ENCODE peak calls at places on chromosomes 2 and 18, in six cellular contexts. E, P, F, A, Q and H are unnamed samples.

GRCh38 chr18:36525913-36526312 is 228.4 kb downstream of the FHOD3 start:
- DNase-seq in E (no peak), P (no peak), F (no peak), A (no peak), Q (no peak), H (no peak)

GRCh38 chr2:1707771-1708351 is 36.5 kb downstream of the PXDN start:
- DNase-seq in E (no peak), P (no peak), F (no peak), A (peak; percentile 89), Q (no peak), H (no peak)

GRCh38 chr2:73324126-73324525 is 30.8 kb upstream of the EGR4 start:
- DNase-seq in E (no peak), P (no peak), F (no peak), A (no peak), Q (no peak), H (no peak)

GRCh38 chr2:208511016-208511415 is 104.4 kb downstream of the PTH2R start:
- DNase-seq in E (no peak), P (no peak), F (no peak), A (no peak), Q (no peak), H (no peak)

GRCh38 chr18:10188971-10189810 is 265.2 kb upstream of the APCDD1 start:
- DNase-seq in E (no peak), P (no peak), F (no peak), A (no peak), Q (no peak), H (no peak)

GRCh38 chr2:206477296-206477695 is 34.0 kb downstream of the ADAM23 start:
- DNase-seq in E (no peak), P (no peak), F (no peak), A (no peak), Q (no peak), H (no peak)

GRCh38 chr2:238290079-238290478 is 1.7 kb upstream of the PER2 start:
- DNase-seq in E (peak; percentile 56), P (peak; percentile 25), F (no peak), A (no peak), Q (peak; percentile 89), H (peak; percentile 69)

GRCh38 chr2:103805746-103806145 is 1043.9 kb downstream of the TMEM182 start:
- DNase-seq in E (no peak), P (no peak), F (no peak), A (no peak), Q (no peak), H (no peak)

GRCh38 chr18:58416704-58417683 is 211.9 kb downstream of the ALPK2 start:
- DNase-seq in E (no peak), P (no peak), F (no peak), A (no peak), Q (no peak), H (peak; percentile 31)

GRCh38 chr18:60413944-60414547 is 41.5 kb upstream of the MC4R start:
- DNase-seq in E (no peak), P (no peak), F (no peak), A (peak; percentile 14), Q (no peak), H (no peak)

GRCh38 chr2:51212374-51212773 is 180.4 kb upstream of the NRXN1 start:
- DNase-seq in E (no peak), P (no peak), F (no peak), A (no peak), Q (no peak), H (no peak)

GRCh38 chr2:234555616-234556249 is 58.9 kb upstream of the ARL4C start:
- DNase-seq in E (no peak), P (no peak), F (peak; percentile 39), A (no peak), Q (no peak), H (no peak)

GRCh38 chr2:234495801-234496441 is 960 bp downstream of the ARL4C start:
- DNase-seq in E (no peak), P (no peak), F (peak; percentile 80), A (no peak), Q (peak; percentile 81), H (peak; percentile 8)

GRCh38 chr18:41972067-41973000 is 17.3 kb downstream of the PIK3C3 start:
- DNase-seq in E (no peak), P (no peak), F (no peak), A (no peak), Q (no peak), H (no peak)

GRCh38 chr2:119546446-119546765 is 2.2 kb downstream of the CFAP221 start:
- DNase-seq in E (no peak), P (no peak), F (no peak), A (no peak), Q (no peak), H (no peak)

GRCh38 chr2:1477196-1478040 is 64.2 kb downstream of the TPO start:
- DNase-seq in E (no peak), P (no peak), F (peak; percentile 61), A (no peak), Q (peak; percentile 64), H (no peak)

GRCh38 chr2:219525533-219526232 is 11.4 kb downstream of the ASIC4 start:
- DNase-seq in E (no peak), P (no peak), F (no peak), A (no peak), Q (no peak), H (no peak)

GRCh38 chr2:227163998-227164744 is at the start of the genes COL4A3 and COL4A4:
- DNase-seq in E (no peak), P (no peak), F (peak; percentile 89), A (peak; percentile 28), Q (no peak), H (peak; percentile 84)

GRCh38 chr2:99602475-99602874 is 112.7 kb upstream of the REV1 start:
- DNase-seq in E (no peak), P (no peak), F (no peak), A (no peak), Q (no peak), H (no peak)

GRCh38 chr2:55885944-55886281 is 37.7 kb downstream of the EFEMP1 start:
- DNase-seq in E (no peak), P (no peak), F (no peak), A (no peak), Q (no peak), H (no peak)
- H3K27ac ChIP-seq in E (no peak overlapping the region), P (peak overlapping the region; percentile 30), F (peak overlapping the region; percentile 61), A (peak overlapping the region; percentile 55), Q (peak overlapping the region; percentile 0), H (peak overlapping the region; percentile 53)

GRCh38 chr18:13292736-13293135 is 74.2 kb downstream of the LDLRAD4 start:
- DNase-seq in E (no peak), P (no peak), F (no peak), A (no peak), Q (no peak), H (no peak)

GRCh38 chr18:13296868-13297574 is 78.5 kb downstream of the LDLRAD4 start:
- DNase-seq in E (no peak), P (no peak), F (no peak), A (no peak), Q (no peak), H (no peak)

GRCh38 chr18:13291745-13292447 is 73.3 kb downstream of the LDLRAD4 start:
- DNase-seq in E (no peak), P (no peak), F (no peak), A (no peak), Q (no peak), H (no peak)

GRCh38 chr18:13295894-13296293 is 77.3 kb downstream of the LDLRAD4 start:
- DNase-seq in E (no peak), P (no peak), F (no peak), A (no peak), Q (no peak), H (no peak)

DNA sequence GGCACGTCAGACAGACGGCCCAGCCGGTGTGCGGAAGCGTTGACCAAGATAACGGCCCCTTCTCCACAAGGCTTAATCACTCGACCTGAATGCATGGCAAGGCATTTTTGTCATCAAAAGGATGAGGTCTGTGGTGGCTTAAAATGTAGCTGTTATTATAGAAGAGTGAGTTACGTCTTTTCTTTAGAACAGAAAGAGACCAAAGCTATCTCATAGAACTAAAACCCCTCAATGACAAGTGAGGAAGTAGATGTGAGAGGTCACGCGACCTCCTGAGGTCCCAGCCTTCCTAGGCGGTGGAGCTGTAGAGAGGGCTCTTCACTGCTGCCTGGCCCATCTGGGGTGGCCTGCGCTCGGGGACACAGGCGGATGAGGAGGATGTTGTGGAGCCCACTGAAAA is 75.7 kb downstream of the LDLRAD4 start:
- DNase-seq in E (no peak), P (no peak), F (no peak), A (no peak), Q (no peak), H (no peak)
- H3K4me1 ChIP-seq in E (peaks cover 7% of the 10 kb centered on the region), P (peaks cover 5% of the 10 kb centered on the region), F (no peaks in the 10 kb centered on the region), A (no peaks in the 10 kb centered on the region), Q (no peaks in the 10 kb centered on the region), H (no peaks in the 10 kb centered on the region)

GRCh38 chr18:77049938-77050337 is 82.6 kb downstream of the MBP start:
- DNase-seq in E (no peak), P (no peak), F (no peak), A (no peak), Q (no peak), H (no peak)

GRCh38 chr18:77046994-77047393 is 85.6 kb downstream of the MBP start:
- DNase-seq in E (no peak), P (no peak), F (no peak), A (no peak), Q (no peak), H (no peak)

GRCh38 chr18:77045682-77046081 is 86.9 kb downstream of the MBP start:
- DNase-seq in E (no peak), P (no peak), F (no peak), A (no peak), Q (no peak), H (no peak)

GRCh38 chr18:77046409-77046808 is 86.2 kb downstream of the MBP start:
- DNase-seq in E (no peak), P (no peak), F (no peak), A (no peak), Q (no peak), H (no peak)

GRCh38 chr18:77047803-77048419 is 84.7 kb downstream of the MBP start:
- DNase-seq in E (no peak), P (no peak), F (no peak), A (no peak), Q (no peak), H (no peak)
- H3K27ac ChIP-seq in E (no peak overlapping the region), P (no peak overlapping the region), F (no peak overlapping the region), A (no peak overlapping the region), Q (no peak overlapping the region), H (no peak overlapping the region)

GRCh38 chr2:18242716-18243115 is 317.7 kb downstream of the RDH14 start:
- DNase-seq in E (no peak), P (no peak), F (no peak), A (peak; percentile 97), Q (no peak), H (no peak)

GRCh38 chr2:18243831-18244230 is 316.6 kb downstream of the RDH14 start:
- DNase-seq in E (no peak), P (no peak), F (no peak), A (peak; percentile 34), Q (no peak), H (no peak)

GRCh38 chr2:18245375-18245774 is 315.1 kb downstream of the RDH14 start:
- DNase-seq in E (no peak), P (no peak), F (no peak), A (peak; percentile 91), Q (no peak), H (no peak)

GRCh38 chr2:18247282-18248110 is 313.0 kb downstream of the RDH14 start:
- DNase-seq in E (no peak), P (no peak), F (no peak), A (no peak), Q (no peak), H (no peak)

DNA sequence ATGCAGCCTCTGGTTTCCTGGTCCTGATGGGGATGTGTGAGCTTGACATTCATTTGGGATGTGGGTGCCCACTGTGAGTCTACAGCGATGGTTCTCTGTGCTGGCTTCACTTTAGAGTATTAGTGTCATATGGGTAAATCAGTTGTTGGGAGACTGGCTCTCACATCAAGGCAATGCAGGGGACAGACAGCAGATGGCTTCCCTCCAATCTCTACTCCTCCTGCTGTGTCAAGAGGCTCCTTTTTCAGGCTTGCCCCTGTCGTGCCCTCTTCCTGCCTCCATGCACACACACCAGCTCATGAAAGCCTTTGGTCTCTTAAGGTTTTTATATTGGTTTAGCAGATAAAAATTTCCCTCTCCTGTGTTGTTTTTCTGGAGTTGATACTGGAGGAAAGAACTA is 315.6 kb downstream of the RDH14 start:
- DNase-seq in E (no peak), P (no peak), F (no peak), A (peak; percentile 88), Q (no peak), H (no peak)
- H3K4me1 ChIP-seq in E (no peaks in the 10 kb centered on the region), P (no peaks in the 10 kb centered on the region), F (no peaks in the 10 kb centered on the region), A (peaks cover 68% of the 10 kb centered on the region), Q (no peaks in the 10 kb centered on the region), H (no peaks in the 10 kb centered on the region)